ENCODE peak calls at places on chromosomes 4 and X, in eight cellular contexts. One of them, this sample, is unnamed.
A peak's percentile ranks its signal among the peaks of the same experiment; 100 is the strongest.

GRCh38 chr4:135072553-135072952 is 871.0 kb upstream of the PABPC4L start:
- DNase-seq in neuronal stem cell: no peak
- DNase-seq in prostate gland: no peak
- DNase-seq in aorta: no peak
- DNase-seq in GM23248: no peak
- DNase-seq in SK-N-SH: no peak
- DNase-seq in heart left ventricle: no peak
- DNase-seq in OCI-LY7: no peak
- DNase-seq in this sample: no peak

GRCh38 chr4:165360041-165360782 is 18.6 kb upstream of the CPE start:
- DNase-seq in heart left ventricle: no peak
- DNase-seq in aorta: no peak
- DNase-seq in OCI-LY7: no peak
- DNase-seq in SK-N-SH: no peak
- DNase-seq in prostate gland: no peak
- DNase-seq in neuronal stem cell: no peak
- DNase-seq in GM23248: peak; percentile 69
- DNase-seq in this sample: no peak

GRCh38 chr4:10115657-10116624 is 658 bp downstream of the WDR1 start:
- DNase-seq in heart left ventricle: peak; percentile 61
- DNase-seq in aorta: peak; percentile 84
- DNase-seq in neuronal stem cell: no peak
- DNase-seq in OCI-LY7: peak; percentile 70
- DNase-seq in GM23248: peak; percentile 57
- DNase-seq in prostate gland: peak; percentile 70
- DNase-seq in SK-N-SH: peak; percentile 74
- DNase-seq in this sample: peak; percentile 93

GRCh38 chrX:119402588-119402987 is 3.5 kb downstream of the SLC25A43 start:
- DNase-seq in SK-N-SH: no peak
- DNase-seq in heart left ventricle: no peak
- DNase-seq in prostate gland: no peak
- DNase-seq in OCI-LY7: no peak
- DNase-seq in GM23248: no peak
- DNase-seq in neuronal stem cell: no peak
- DNase-seq in aorta: no peak
- DNase-seq in this sample: no peak

GRCh38 chr4:1691737-1692373 is 7.7 kb upstream of the FAM53A start:
- DNase-seq in prostate gland: no peak
- DNase-seq in SK-N-SH: no peak
- DNase-seq in heart left ventricle: no peak
- DNase-seq in neuronal stem cell: no peak
- DNase-seq in GM23248: no peak
- DNase-seq in aorta: peak; percentile 47
- DNase-seq in OCI-LY7: no peak
- DNase-seq in this sample: no peak

GRCh38 chr4:13535708-13536361 is 8.5 kb downstream of the NKX3-2 start:
- DNase-seq in OCI-LY7: no peak
- DNase-seq in prostate gland: no peak
- DNase-seq in neuronal stem cell: no peak
- DNase-seq in GM23248: no peak
- DNase-seq in heart left ventricle: no peak
- DNase-seq in SK-N-SH: peak; percentile 52
- DNase-seq in aorta: no peak
- DNase-seq in this sample: no peak

GRCh38 chrX:18543738-18544137 is 118.3 kb downstream of the CDKL5 start:
- DNase-seq in prostate gland: no peak
- DNase-seq in OCI-LY7: no peak
- DNase-seq in heart left ventricle: no peak
- DNase-seq in GM23248: no peak
- DNase-seq in neuronal stem cell: no peak
- DNase-seq in SK-N-SH: no peak
- DNase-seq in aorta: no peak
- DNase-seq in this sample: no peak

GRCh38 chr4:3852751-3853150 is 86.6 kb downstream of the ADRA2C start:
- DNase-seq in aorta: no peak
- DNase-seq in GM23248: no peak
- DNase-seq in heart left ventricle: no peak
- DNase-seq in SK-N-SH: no peak
- DNase-seq in OCI-LY7: no peak
- DNase-seq in prostate gland: no peak
- DNase-seq in neuronal stem cell: no peak
- DNase-seq in this sample: peak; percentile 1

GRCh38 chr4:151850751-151851150 is 89.9 kb upstream of the GATB start:
- DNase-seq in aorta: no peak
- DNase-seq in neuronal stem cell: no peak
- DNase-seq in heart left ventricle: no peak
- DNase-seq in prostate gland: no peak
- DNase-seq in SK-N-SH: no peak
- DNase-seq in GM23248: peak; percentile 75
- DNase-seq in OCI-LY7: no peak
- DNase-seq in this sample: no peak

GRCh38 chr4:33715996-33716395 is 2528.3 kb downstream of the ARAP2 start:
- DNase-seq in heart left ventricle: no peak
- DNase-seq in neuronal stem cell: no peak
- DNase-seq in prostate gland: no peak
- DNase-seq in aorta: no peak
- DNase-seq in OCI-LY7: no peak
- DNase-seq in SK-N-SH: peak; percentile 5
- DNase-seq in GM23248: peak; percentile 90
- DNase-seq in this sample: no peak

GRCh38 chr4:86685401-86685800 is 91.3 kb downstream of the PTPN13 start:
- DNase-seq in neuronal stem cell: no peak
- DNase-seq in GM23248: peak; percentile 41
- DNase-seq in OCI-LY7: no peak
- DNase-seq in heart left ventricle: no peak
- DNase-seq in prostate gland: no peak
- DNase-seq in aorta: no peak
- DNase-seq in SK-N-SH: peak; percentile 5
- DNase-seq in this sample: no peak

GRCh38 chrX:103211012-103211715 is 3.7 kb upstream of the BEX4 start:
- DNase-seq in prostate gland: peak; percentile 28
- DNase-seq in GM23248: peak; percentile 58
- DNase-seq in SK-N-SH: peak; percentile 60
- DNase-seq in heart left ventricle: no peak
- DNase-seq in aorta: no peak
- DNase-seq in neuronal stem cell: peak; percentile 31
- DNase-seq in OCI-LY7: peak; percentile 43
- DNase-seq in this sample: no peak

GRCh38 chrX:109654710-109655109 is 29.7 kb upstream of the KCNE5 start:
- DNase-seq in aorta: no peak
- DNase-seq in GM23248: no peak
- DNase-seq in neuronal stem cell: no peak
- DNase-seq in prostate gland: no peak
- DNase-seq in SK-N-SH: no peak
- DNase-seq in OCI-LY7: no peak
- DNase-seq in heart left ventricle: no peak
- DNase-seq in this sample: no peak

GRCh38 chr4:24404281-24404680 is 180.1 kb downstream of the DHX15 start:
- DNase-seq in neuronal stem cell: no peak
- DNase-seq in SK-N-SH: no peak
- DNase-seq in OCI-LY7: no peak
- DNase-seq in heart left ventricle: no peak
- DNase-seq in prostate gland: no peak
- DNase-seq in GM23248: peak; percentile 12
- DNase-seq in aorta: no peak
- DNase-seq in this sample: no peak

GRCh38 chrX:53184836-53185235 is 40.2 kb downstream of the KDM5C start:
- DNase-seq in heart left ventricle: no peak
- DNase-seq in aorta: no peak
- DNase-seq in SK-N-SH: no peak
- DNase-seq in GM23248: peak; percentile 78
- DNase-seq in neuronal stem cell: no peak
- DNase-seq in prostate gland: no peak
- DNase-seq in OCI-LY7: no peak
- DNase-seq in this sample: no peak

GRCh38 chr4:86653237-86653865 is 59.2 kb downstream of the PTPN13 start:
- DNase-seq in prostate gland: no peak
- DNase-seq in OCI-LY7: peak; percentile 39
- DNase-seq in heart left ventricle: no peak
- DNase-seq in SK-N-SH: peak; percentile 1
- DNase-seq in GM23248: no peak
- DNase-seq in neuronal stem cell: no peak
- DNase-seq in aorta: no peak
- DNase-seq in this sample: no peak

GRCh38 chr4:123446791-123447474 is 50.3 kb downstream of the SPRY1 start:
- DNase-seq in aorta: no peak
- DNase-seq in neuronal stem cell: no peak
- DNase-seq in heart left ventricle: no peak
- DNase-seq in SK-N-SH: no peak
- DNase-seq in prostate gland: no peak
- DNase-seq in GM23248: no peak
- DNase-seq in OCI-LY7: peak; percentile 38
- DNase-seq in this sample: no peak

DNA sequence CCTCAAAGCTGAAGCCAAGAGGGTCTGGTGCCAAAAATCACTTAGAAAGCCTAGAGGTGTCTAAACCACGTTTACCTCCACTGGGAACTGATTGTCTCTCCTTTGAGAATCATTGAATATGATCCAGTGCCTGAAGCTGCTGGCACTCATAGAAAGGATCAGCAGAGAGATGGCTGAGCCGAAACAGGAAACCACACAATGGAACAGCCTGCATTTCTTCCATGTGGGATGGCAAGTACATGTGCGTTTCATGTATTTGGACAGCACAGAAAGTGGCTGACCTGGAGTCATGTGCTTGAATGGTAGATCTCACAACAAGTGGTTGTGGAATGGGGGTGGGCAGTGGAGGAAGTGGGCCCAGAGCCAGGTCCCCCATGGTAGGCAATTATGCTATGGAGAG is 533.7 kb downstream of the INPP4B start:
- DNase-seq in prostate gland: no peak
- DNase-seq in SK-N-SH: no peak
- DNase-seq in aorta: no peak
- DNase-seq in heart left ventricle: no peak
- DNase-seq in neuronal stem cell: no peak
- DNase-seq in OCI-LY7: no peak
- DNase-seq in GM23248: no peak
- DNase-seq in this sample: no peak
- H3K4me3 ChIP-seq in prostate gland: no peak overlapping the region
- H3K4me3 ChIP-seq in SK-N-SH: no peak overlapping the region
- H3K4me3 ChIP-seq in aorta: no peak overlapping the region
- H3K4me3 ChIP-seq in heart left ventricle: no peak overlapping the region
- H3K4me3 ChIP-seq in neuronal stem cell: no peak overlapping the region
- H3K4me3 ChIP-seq in OCI-LY7: no peak overlapping the region
- H3K4me3 ChIP-seq in GM23248: no peak overlapping the region
- H3K4me3 ChIP-seq in this sample: no peak overlapping the region

GRCh38 chr4:5039800-5040199 is 11.5 kb upstream of the STK32B start:
- DNase-seq in OCI-LY7: no peak
- DNase-seq in neuronal stem cell: no peak
- DNase-seq in prostate gland: no peak
- DNase-seq in GM23248: no peak
- DNase-seq in SK-N-SH: no peak
- DNase-seq in heart left ventricle: no peak
- DNase-seq in aorta: no peak
- DNase-seq in this sample: no peak

GRCh38 chr4:5034206-5034605 is 14.9 kb upstream of the CYTL1 start:
- DNase-seq in prostate gland: no peak
- DNase-seq in aorta: no peak
- DNase-seq in neuronal stem cell: no peak
- DNase-seq in GM23248: no peak
- DNase-seq in OCI-LY7: no peak
- DNase-seq in SK-N-SH: no peak
- DNase-seq in heart left ventricle: no peak
- DNase-seq in this sample: no peak

GRCh38 chr4:5036239-5036638 is 15.0 kb upstream of the STK32B start:
- DNase-seq in aorta: no peak
- DNase-seq in OCI-LY7: peak; percentile 58
- DNase-seq in SK-N-SH: no peak
- DNase-seq in GM23248: peak; percentile 79
- DNase-seq in prostate gland: no peak
- DNase-seq in neuronal stem cell: no peak
- DNase-seq in heart left ventricle: no peak
- DNase-seq in this sample: no peak

GRCh38 chr4:5040839-5041238 is 10.4 kb upstream of the STK32B start:
- DNase-seq in heart left ventricle: no peak
- DNase-seq in neuronal stem cell: no peak
- DNase-seq in SK-N-SH: no peak
- DNase-seq in OCI-LY7: no peak
- DNase-seq in prostate gland: no peak
- DNase-seq in GM23248: no peak
- DNase-seq in aorta: no peak
- DNase-seq in this sample: no peak

GRCh38 chr4:5037553-5038551 is 13.4 kb upstream of the STK32B start:
- DNase-seq in aorta: no peak
- DNase-seq in SK-N-SH: no peak
- DNase-seq in heart left ventricle: no peak
- DNase-seq in GM23248: peak; percentile 92
- DNase-seq in neuronal stem cell: no peak
- DNase-seq in prostate gland: no peak
- DNase-seq in OCI-LY7: no peak
- DNase-seq in this sample: no peak
- H3K4me3 ChIP-seq in aorta: no peak overlapping the region
- H3K4me3 ChIP-seq in SK-N-SH: no peak overlapping the region
- H3K4me3 ChIP-seq in heart left ventricle: no peak overlapping the region
- H3K4me3 ChIP-seq in GM23248: peak overlapping the region; percentile 4
- H3K4me3 ChIP-seq in neuronal stem cell: no peak overlapping the region
- H3K4me3 ChIP-seq in prostate gland: no peak overlapping the region
- H3K4me3 ChIP-seq in OCI-LY7: no peak overlapping the region
- H3K4me3 ChIP-seq in this sample: no peak overlapping the region

DNA sequence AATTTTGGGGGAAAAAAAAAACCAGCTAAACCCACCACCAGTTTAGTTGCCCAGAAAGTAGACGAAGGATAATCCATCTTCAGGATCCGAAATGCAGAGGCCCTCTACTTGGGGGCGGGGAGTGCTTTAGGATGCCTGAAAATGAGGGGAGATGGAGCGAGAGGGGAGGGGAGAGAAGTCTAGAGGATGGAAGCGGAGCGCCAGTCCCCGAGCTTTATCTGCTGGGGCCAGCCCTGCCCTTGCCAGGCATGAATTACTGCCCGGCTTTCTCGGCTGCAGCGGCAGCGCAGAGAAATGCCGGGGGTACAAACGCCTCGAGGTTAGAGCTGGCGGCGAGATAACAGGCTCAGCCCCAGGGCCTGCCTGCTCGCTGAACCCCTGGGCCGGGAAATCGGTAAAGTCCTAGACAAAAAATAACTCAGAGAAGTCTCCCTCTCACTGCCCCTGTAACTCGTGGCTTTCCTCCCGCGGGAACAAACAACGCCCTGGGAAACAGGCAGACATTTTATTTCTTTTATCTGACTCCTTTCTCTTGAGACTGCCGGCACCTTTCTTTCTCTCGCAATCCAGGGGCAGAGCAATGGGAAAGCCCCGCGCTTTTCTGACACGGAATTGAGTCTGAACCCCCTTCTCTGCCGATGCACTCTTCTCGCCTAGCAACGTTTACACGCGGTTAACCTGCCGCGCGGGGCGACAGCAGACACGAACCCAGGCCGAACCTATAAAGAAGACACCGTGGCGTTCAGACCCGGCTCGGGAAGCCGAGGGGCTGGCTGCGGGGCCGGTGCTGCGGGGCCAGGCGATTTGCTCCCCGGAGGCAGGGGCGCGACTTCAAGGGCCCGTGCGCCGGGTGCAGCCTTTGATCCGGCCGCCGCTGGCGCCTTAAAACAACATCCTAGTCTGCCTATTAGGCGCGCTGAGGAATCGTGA is 3.1 kb upstream of the MSX1 start:
- DNase-seq in OCI-LY7: no peak
- DNase-seq in SK-N-SH: peak; percentile 70
- DNase-seq in neuronal stem cell: no peak
- DNase-seq in heart left ventricle: no peak
- DNase-seq in aorta: no peak
- DNase-seq in GM23248: peak; percentile 55
- DNase-seq in prostate gland: no peak
- DNase-seq in this sample: peak; percentile 58
- H3K4me3 ChIP-seq in OCI-LY7: no peak overlapping the region
- H3K4me3 ChIP-seq in SK-N-SH: peak overlapping the region; percentile 19
- H3K4me3 ChIP-seq in neuronal stem cell: peak overlapping the region; percentile 32
- H3K4me3 ChIP-seq in heart left ventricle: peak overlapping the region; percentile 38
- H3K4me3 ChIP-seq in aorta: peak overlapping the region; percentile 49
- H3K4me3 ChIP-seq in GM23248: peak overlapping the region; percentile 71
- H3K4me3 ChIP-seq in prostate gland: peak overlapping the region; percentile 19
- H3K4me3 ChIP-seq in this sample: no peak overlapping the region

GRCh38 chr4:111639876-111640275 is 505.4 kb upstream of the FAM241A start:
- DNase-seq in neuronal stem cell: no peak
- DNase-seq in SK-N-SH: no peak
- DNase-seq in OCI-LY7: no peak
- DNase-seq in prostate gland: no peak
- DNase-seq in aorta: no peak
- DNase-seq in heart left ventricle: no peak
- DNase-seq in GM23248: peak; percentile 84
- DNase-seq in this sample: no peak
- H3K4me3 ChIP-seq in neuronal stem cell: no peak overlapping the region
- H3K4me3 ChIP-seq in SK-N-SH: no peak overlapping the region
- H3K4me3 ChIP-seq in OCI-LY7: no peak overlapping the region
- H3K4me3 ChIP-seq in prostate gland: no peak overlapping the region
- H3K4me3 ChIP-seq in aorta: no peak overlapping the region
- H3K4me3 ChIP-seq in heart left ventricle: no peak overlapping the region
- H3K4me3 ChIP-seq in GM23248: peak overlapping the region; percentile 62
- H3K4me3 ChIP-seq in this sample: no peak overlapping the region